ENCODE peak calls at places on chromosomes 2 and 18, in six cellular contexts. R is lower lobe of right lung, Y is GM23338, V is MM.1S, L is mammary epithelial cell, W is right atrium auricular region. N is an unnamed sample.

GRCh38 chr2:128395196-128395595 is 76.5 kb upstream of the HS6ST1 start:
- DNase-seq in R (no peak), Y (no peak), V (no peak), L (no peak), W (no peak), N (no peak)

GRCh38 chr2:854460-854859 is 96.2 kb upstream of the SNTG2 start:
- DNase-seq in R (no peak), Y (peak), V (no peak), L (no peak), W (no peak), N (no peak)

GRCh38 chr2:237422309-237422708 is 8.3 kb upstream of the COL6A3 start:
- DNase-seq in R (no peak), Y (no peak), V (no peak), L (no peak), W (no peak), N (no peak)

GRCh38 chr2:177625744-177626655 is 233.4 kb downstream of the AGPS start:
- DNase-seq in R (no peak), Y (peak), V (no peak), L (no peak), W (no peak), N (no peak)

GRCh38 chr2:197306691-197307030 is 3.9 kb downstream of the ANKRD44 start:
- DNase-seq in R (peak), Y (no peak), V (peak), L (peak), W (no peak), N (no peak)

GRCh38 chr18:77114564-77115391 is 17.8 kb downstream of the MBP start:
- DNase-seq in R (peak), Y (no peak), V (no peak), L (peak), W (peak), N (peak)

GRCh38 chr2:43228341-43228751 is 1.9 kb upstream of the ZFP36L2 start:
- DNase-seq in R (peak), Y (no peak), V (peak), L (no peak), W (no peak), N (no peak)

GRCh38 chr2:203164311-203164935 is 74.4 kb upstream of the CYP20A1 start:
- DNase-seq in R (no peak), Y (no peak), V (no peak), L (no peak), W (no peak), N (no peak)

GRCh38 chr2:237280937-237281336 is 133.0 kb downstream of the COL6A3 start:
- DNase-seq in R (no peak), Y (no peak), V (no peak), L (no peak), W (no peak), N (no peak)

GRCh38 chr2:54077088-54077900 is 38.1 kb upstream of the ACYP2 start:
- DNase-seq in R (no peak), Y (no peak), V (no peak), L (no peak), W (no peak), N (no peak)

GRCh38 chr2:240819404-240820013 is 510 bp downstream of the KIF1A start:
- DNase-seq in R (no peak), Y (peak), V (no peak), L (no peak), W (no peak), N (no peak)

GRCh38 chr2:174195253-174195652 is 53.1 kb downstream of the OLA1 start:
- DNase-seq in R (no peak), Y (no peak), V (no peak), L (no peak), W (no peak), N (no peak)

GRCh38 chr2:96107883-96108551 is 8.4 kb downstream of the ADRA2B start:
- DNase-seq in R (peak), Y (peak), V (no peak), L (no peak), W (no peak), N (peak)

GRCh38 chr2:54597153-54597827 is 126.2 kb upstream of the EML6 start:
- DNase-seq in R (no peak), Y (no peak), V (no peak), L (no peak), W (no peak), N (no peak)

GRCh38 chr2:150426315-150426714 is 61.2 kb downstream of the RND3 start:
- DNase-seq in R (no peak), Y (no peak), V (peak), L (no peak), W (no peak), N (no peak)

GRCh38 chr2:61959381-61960293 is 54.2 kb downstream of the COMMD1 start:
- DNase-seq in R (no peak), Y (no peak), V (no peak), L (peak), W (no peak), N (no peak)

GRCh38 chr2:142983174-142983573 is 105.7 kb downstream of the KYNU start:
- DNase-seq in R (no peak), Y (no peak), V (no peak), L (peak), W (no peak), N (no peak)

GRCh38 chr2:20614201-20615045 is 36.5 kb downstream of the HS1BP3 start:
- DNase-seq in R (peak), Y (peak), V (peak), L (no peak), W (no peak), N (peak)

GRCh38 chr18:26471027-26471426 is 77.3 kb downstream of the KCTD1 start:
- DNase-seq in R (no peak), Y (no peak), V (no peak), L (no peak), W (no peak), N (no peak)

GRCh38 chr2:215791481-215791937 is 221.8 kb downstream of the MREG start:
- DNase-seq in R (no peak), Y (no peak), V (no peak), L (no peak), W (no peak), N (no peak)

GRCh38 chr2:102142829-102143449 is 393 bp downstream of the IL1R1 start:
- DNase-seq in R (no peak), Y (no peak), V (no peak), L (peak), W (no peak), N (no peak)

GRCh38 chr2:183162362-183162761 is 38.1 kb downstream of the NUP35 start:
- DNase-seq in R (no peak), Y (no peak), V (no peak), L (peak), W (no peak), N (no peak)

GRCh38 chr2:120947982-120948661 is 212.5 kb downstream of the GLI2 start:
- DNase-seq in R (no peak), Y (no peak), V (no peak), L (no peak), W (no peak), N (no peak)

GRCh38 chr2:151483546-151483945 is 73.8 kb downstream of the RIF1 start:
- DNase-seq in R (no peak), Y (no peak), V (no peak), L (no peak), W (no peak), N (no peak)

GRCh38 chr2:128308889-128309288 is 9.8 kb downstream of the HS6ST1 start:
- DNase-seq in R (peak), Y (no peak), V (no peak), L (no peak), W (no peak), N (peak)

GRCh38 chr2:180494286-180494685 is 486.1 kb upstream of the UBE2E3 start:
- DNase-seq in R (no peak), Y (peak), V (no peak), L (no peak), W (no peak), N (no peak)

GRCh38 chr2:152062130-152063091 is 36.4 kb downstream of the CACNB4 start:
- DNase-seq in R (no peak), Y (no peak), V (no peak), L (peak), W (no peak), N (no peak)

GRCh38 chr2:226637383-226637782 is 162.2 kb downstream of the IRS1 start:
- DNase-seq in R (no peak), Y (no peak), V (no peak), L (no peak), W (no peak), N (no peak)

GRCh38 chr2:55902971-55903370 is 20.6 kb downstream of the EFEMP1 start:
- DNase-seq in R (no peak), Y (no peak), V (no peak), L (no peak), W (no peak), N (no peak)

DNA sequence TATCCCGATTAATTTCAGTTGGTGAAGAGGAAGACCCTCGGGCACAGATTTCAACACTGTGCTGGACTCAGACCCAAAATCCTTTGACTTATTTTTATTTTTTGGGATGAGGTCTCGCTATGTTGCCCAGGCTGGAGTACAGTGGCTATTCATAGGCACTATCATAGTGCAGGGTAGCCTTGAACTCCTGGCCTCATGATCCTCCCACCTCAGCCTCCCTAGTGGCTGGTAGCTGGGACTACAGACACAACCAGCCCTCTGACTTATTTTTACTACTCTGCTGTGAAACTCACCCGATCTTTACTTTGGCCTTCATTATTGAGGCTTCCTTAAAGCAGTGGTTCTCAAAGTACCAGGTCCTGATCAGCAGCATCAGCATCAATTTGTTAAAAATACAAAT is 18.2 kb upstream of the ADAM17 start:
- DNase-seq in R (no peak), Y (peak), V (no peak), L (no peak), W (no peak), N (no peak)
- TF ChIP-seq CTCF in R (no peak), Y (no peak), V (peak), L (no peak), W (no peak), N (no peak)

GRCh38 chr2:27115485-27115884 is 3.4 kb downstream of the CGREF1 start:
- DNase-seq in R (no peak), Y (no peak), V (no peak), L (no peak), W (no peak), N (no peak)
- H3K27ac ChIP-seq in R (no peak), Y (no peak), V (no peak), L (no peak), W (no peak), N (no peak)

DNA sequence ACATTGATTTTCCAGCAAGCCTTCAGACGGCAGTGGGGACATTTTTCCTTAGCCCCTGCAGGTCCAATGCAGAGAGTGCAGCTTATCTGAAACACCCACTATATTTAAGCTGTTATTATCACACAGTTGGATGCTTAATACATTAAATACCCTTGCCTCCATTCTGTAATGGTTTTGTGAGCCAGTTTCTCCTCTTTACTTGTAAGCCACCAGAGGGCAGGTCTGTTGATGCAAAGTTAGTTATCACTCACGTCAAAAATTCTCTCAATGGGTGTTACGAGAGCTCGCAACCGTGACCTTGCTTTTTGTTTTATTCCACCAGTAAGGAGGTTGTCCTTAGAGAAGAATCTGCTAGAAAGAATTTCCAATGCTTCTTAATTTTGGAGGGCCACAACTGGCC is 189.8 kb downstream of the INSIG2 start:
- DNase-seq in R (no peak), Y (peak), V (no peak), L (no peak), W (no peak), N (no peak)
- TF ChIP-seq CTCF in R (no peak), Y (peak), V (no peak), L (no peak), W (no peak), N (no peak)

DNA sequence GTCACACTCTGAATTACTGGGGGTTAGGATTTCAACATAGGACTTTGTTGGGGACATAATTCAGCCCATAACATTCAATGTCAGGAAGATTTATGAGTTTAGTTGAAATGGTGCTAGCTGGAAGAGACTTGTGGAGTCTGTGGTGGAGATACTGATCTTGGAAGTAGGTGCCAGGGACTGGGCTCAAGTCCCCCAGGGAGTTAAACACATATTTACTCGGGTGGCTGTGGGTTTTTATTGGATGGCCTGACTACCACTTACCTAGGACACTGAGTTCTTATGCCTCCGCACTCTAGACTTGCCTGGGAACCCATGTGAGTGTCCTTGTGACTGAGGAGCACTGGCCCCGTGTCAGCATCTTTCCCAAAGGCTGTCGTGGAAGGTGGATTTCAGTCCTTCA is 84.8 kb upstream of the SEC11C start:
- DNase-seq in R (no peak), Y (no peak), V (no peak), L (no peak), W (no peak), N (no peak)
- H3K27ac ChIP-seq in R (no peak), Y (no peak), V (no peak), L (no peak), W (no peak), N (peak)

GRCh38 chr2:199757466-199757865 is 93.5 kb downstream of the FTCDNL1 start:
- DNase-seq in R (no peak), Y (no peak), V (no peak), L (no peak), W (no peak), N (peak)

GRCh38 chr2:199765646-199766045 is 85.3 kb downstream of the FTCDNL1 start:
- DNase-seq in R (no peak), Y (no peak), V (no peak), L (no peak), W (no peak), N (no peak)

GRCh38 chr2:199764273-199764800 is 86.7 kb downstream of the FTCDNL1 start:
- DNase-seq in R (no peak), Y (no peak), V (no peak), L (no peak), W (no peak), N (no peak)

GRCh38 chr2:199760574-199760973 is 90.4 kb downstream of the FTCDNL1 start:
- DNase-seq in R (no peak), Y (peak), V (no peak), L (no peak), W (no peak), N (no peak)
- TF ChIP-seq CTCF in R (no peak), Y (peak), V (no peak), L (no peak), W (no peak), N (no peak)

DNA sequence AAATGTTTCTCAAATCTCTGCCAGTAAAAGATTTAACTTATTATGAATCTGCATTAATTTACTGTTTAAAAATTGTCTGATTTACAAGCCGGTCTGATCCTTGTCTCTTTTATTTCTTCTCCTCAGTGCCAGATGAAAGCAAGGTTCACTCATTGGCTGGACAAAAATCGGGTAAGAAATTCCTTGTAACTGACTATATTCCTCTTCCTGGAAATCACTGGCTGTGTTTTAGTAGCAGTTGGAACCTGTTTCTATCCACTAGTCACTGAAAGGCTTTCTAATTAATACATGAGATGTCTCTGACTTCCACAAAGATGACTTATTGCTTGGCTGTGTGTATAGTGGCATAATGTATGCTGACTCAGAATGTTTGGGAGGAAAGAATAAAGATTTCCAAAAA is 436.6 kb upstream of the NRP2 start:
- DNase-seq in R (no peak), Y (no peak), V (no peak), L (peak), W (no peak), N (no peak)
- H3K27ac ChIP-seq in R (no peak), Y (no peak), V (no peak), L (no peak), W (no peak), N (no peak)

GRCh38 chr2:70070557-70071268 is 16.6 kb upstream of the PCBP1 start:
- DNase-seq in R (peak), Y (peak), V (peak), L (peak), W (peak), N (no peak)
- TF ChIP-seq CTCF in R (peak), Y (peak), V (peak), L (peak), W (peak), N (peak)